ENCODE peak calls at places on chromosome X, in five cellular contexts. F is WERI-Rb-1, K is colonic mucosa, C is esophagus squamous epithelium, J is prostate gland. G is an unnamed sample.
A peak's percentile ranks its signal among the peaks of the same experiment; 100 is the strongest.

GRCh38 chrX:117653396-117653795 is 463.2 kb downstream of the KLHL13 start:
- DNase-seq in F (no peak), K (no peak), C (no peak), J (no peak), G (no peak)

GRCh38 chrX:78066110-78066509 is 37.9 kb upstream of the PGK1 start:
- DNase-seq in F (no peak), K (no peak), C (no peak), J (no peak), G (no peak)

GRCh38 chrX:49053223-49054072 is 5.4 kb upstream of the CCDC120 start:
- DNase-seq in F (peak; percentile 85), K (no peak), C (no peak), J (peak; percentile 22), G (peak; percentile 58)

GRCh38 chrX:131264053-131264452 is 25.1 kb downstream of the IGSF1 start:
- DNase-seq in F (no peak), K (no peak), C (no peak), J (no peak), G (no peak)

GRCh38 chrX:48579259-48579658 is 5.0 kb downstream of the RBM3 start:
- DNase-seq in F (no peak), K (no peak), C (no peak), J (no peak), G (no peak)

GRCh38 chrX:112211459-112211858 is 128.9 kb upstream of the TRPC5 start:
- DNase-seq in F (no peak), K (no peak), C (no peak), J (no peak), G (no peak)

GRCh38 chrX:67780694-67781109 is 236.9 kb downstream of the AR start:
- DNase-seq in F (no peak), K (peak; percentile 29), C (no peak), J (no peak), G (no peak)

GRCh38 chrX:112670964-112671363 is 8.8 kb downstream of the LHFPL1 start:
- DNase-seq in F (no peak), K (no peak), C (no peak), J (no peak), G (no peak)

GRCh38 chrX:68684291-68684918 is 36.9 kb downstream of the STARD8 start:
- DNase-seq in F (no peak), K (no peak), C (no peak), J (no peak), G (no peak)

GRCh38 chrX:101357166-101357795 is 8.7 kb upstream of the TIMM8A start:
- DNase-seq in F (no peak), K (no peak), C (no peak), J (no peak), G (no peak)
- TF ChIP-seq CTCF in F (peak; percentile 26), K (no peak), C (no peak), J (no peak), G (no peak)

GRCh38 chrX:2220829-2221567 is 279.8 kb downstream of the DHRSX start:
- DNase-seq in F (no peak), K (no peak), C (no peak), J (no peak), G (no peak)
- H3K9me3 ChIP-seq in F (peaks cover 12% of the 10 kb centered on the region), K (no peaks in the 10 kb centered on the region), C (no peaks in the 10 kb centered on the region), J (no peaks in the 10 kb centered on the region), G (peaks cover 54% of the 10 kb centered on the region)

DNA sequence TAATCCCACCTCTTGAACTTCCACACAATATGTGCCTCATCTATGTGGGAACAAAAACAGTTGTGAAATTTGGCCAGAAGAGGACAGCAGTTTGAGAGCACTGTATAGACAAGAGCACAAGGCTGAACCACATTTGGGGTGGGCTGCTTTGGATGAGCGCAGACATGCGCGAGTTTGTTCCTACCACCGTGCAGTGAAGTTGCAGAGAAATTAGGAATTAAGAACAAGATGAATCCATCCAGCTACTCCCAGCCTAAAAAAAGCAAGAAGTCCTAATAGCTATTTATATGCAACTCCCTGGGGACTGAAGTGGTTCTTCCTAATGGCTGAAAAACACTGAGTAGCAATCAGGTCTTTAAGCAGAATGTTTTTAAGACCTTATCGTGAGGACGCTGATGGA is 1.0 kb downstream of the GAB3 start:
- DNase-seq in F (no peak), K (no peak), C (no peak), J (no peak), G (no peak)
- H3K27ac ChIP-seq in F (no peak overlapping the region), K (peak overlapping the region; percentile 50), C (peak overlapping the region; percentile 86), J (no peak overlapping the region), G (no peak overlapping the region)

GRCh38 chrX:55489315-55490009 is at the start of gene USP51:
- DNase-seq in F (peak; percentile 39), K (peak; percentile 39), C (no peak), J (peak; percentile 28), G (peak; percentile 3)
- TF ChIP-seq CTCF in F (no peak), K (no peak), C (no peak), J (no peak), G (peak; percentile 24)

GRCh38 chrX:2220296-2220695 is 280.5 kb downstream of the DHRSX start:
- DNase-seq in F (no peak), K (no peak), C (no peak), J (no peak), G (no peak)
- H3K9me3 ChIP-seq in F (peaks cover 12% of the 10 kb centered on the region), K (no peaks in the 10 kb centered on the region), C (no peaks in the 10 kb centered on the region), J (no peaks in the 10 kb centered on the region), G (peaks cover 55% of the 10 kb centered on the region)

GRCh38 chrX:46840946-46841740 is 4.3 kb downstream of the RP2 start:
- DNase-seq in F (no peak), K (no peak), C (no peak), J (no peak), G (no peak)
- H3K27ac ChIP-seq in F (no peak overlapping the region), K (no peak overlapping the region), C (no peak overlapping the region), J (no peak overlapping the region), G (no peak overlapping the region)

GRCh38 chrX:21374163-21374993 is at the start of gene CNKSR2:
- DNase-seq in F (peak; percentile 86), K (no peak), C (no peak), J (peak; percentile 16), G (peak; percentile 71)

GRCh38 chrX:21373637-21374162 is 518 bp upstream of the CNKSR2 start:
- DNase-seq in F (peak; percentile 29), K (peak; percentile 48), C (no peak), J (peak; percentile 3), G (no peak)

GRCh38 chrX:21374994-21375794 is 976 bp downstream of the CNKSR2 start:
- DNase-seq in F (peak; percentile 11), K (no peak), C (no peak), J (no peak), G (no peak)

GRCh38 chrX:21376636-21377035 is 2.4 kb downstream of the CNKSR2 start:
- DNase-seq in F (no peak), K (no peak), C (no peak), J (no peak), G (no peak)

DNA sequence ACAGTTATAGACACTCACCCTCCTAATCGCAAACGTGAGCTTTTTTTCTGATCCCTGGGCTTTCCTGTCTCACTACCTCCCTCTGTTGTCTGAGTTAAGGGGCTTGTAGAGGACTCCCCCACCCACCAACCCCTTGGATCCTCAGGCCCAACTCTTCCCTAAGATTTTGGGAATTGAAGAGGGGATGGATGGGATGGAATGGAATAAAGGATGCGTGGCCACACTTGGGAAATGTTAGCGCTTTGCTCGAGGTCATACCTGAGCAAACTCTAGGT is 1.5 kb downstream of the CNKSR2 start:
- DNase-seq in F (no peak), K (no peak), C (no peak), J (no peak), G (no peak)
- TF ChIP-seq CTCF in F (no peak), K (no peak), C (no peak), J (no peak), G (no peak)

DNA sequence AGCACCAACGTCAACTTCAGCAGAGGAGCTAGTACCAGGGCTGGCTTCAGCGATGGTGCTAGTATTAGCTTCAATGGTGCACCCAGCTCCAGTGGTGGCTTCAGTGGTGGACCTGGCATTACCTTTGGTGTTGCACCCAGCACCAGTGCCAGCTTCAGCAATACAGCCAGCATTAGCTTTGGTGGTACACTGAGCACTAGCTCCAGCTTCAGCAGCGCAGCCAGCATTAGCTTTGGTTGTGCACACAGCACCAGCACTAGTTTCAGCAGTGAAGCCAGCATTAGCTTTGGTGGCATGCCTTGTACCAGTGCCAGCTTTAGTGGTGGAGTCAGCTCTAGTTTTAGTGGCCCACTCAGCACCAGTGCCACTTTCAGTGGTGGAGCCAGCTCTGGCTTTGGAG is 8.3 kb downstream of the TRO start:
- DNase-seq in F (no peak), K (no peak), C (no peak), J (no peak), G (no peak)
- H3K9me3 ChIP-seq in F (no peaks in the 10 kb centered on the region), K (no peaks in the 10 kb centered on the region), C (no peaks in the 10 kb centered on the region), J (no peaks in the 10 kb centered on the region), G (no peaks in the 10 kb centered on the region)

GRCh38 chrX:40095588-40096394 is 2.0 kb downstream of the BCOR start:
- DNase-seq in F (no peak), K (no peak), C (no peak), J (peak; percentile 7), G (no peak)
- H3K27ac ChIP-seq in F (peak overlapping the region; percentile 86), K (peak overlapping the region; percentile 91), C (peak overlapping the region; percentile 92), J (peak overlapping the region; percentile 92), G (peak overlapping the region; percentile 74)

GRCh38 chrX:13955975-13956374 is 73.7 kb downstream of the GEMIN8 start:
- DNase-seq in F (no peak), K (no peak), C (no peak), J (no peak), G (no peak)
- TF ChIP-seq CTCF in F (no peak), K (no peak), C (no peak), J (no peak), G (no peak)